ENCODE peak calls at places on chromosomes 7 and 10, in eight cellular contexts. G, E, W, F, B, U, K and C are unnamed samples.

GRCh38 chr10:60236869-60237524 is 152.7 kb downstream of the ANK3 start:
- DNase-seq in K (no peak), F (peak), W (peak), B (no peak), U (peak), G (peak), E (no peak), C (no peak)

GRCh38 chr7:79553811-79554555 is 100.5 kb upstream of the MAGI2 start:
- DNase-seq in E (no peak), G (no peak), F (no peak), K (no peak), B (no peak), W (no peak), U (no peak), C (peak)

GRCh38 chr10:132375795-132376297 is 21.2 kb upstream of the PWWP2B start:
- DNase-seq in U (no peak), F (no peak), W (no peak), E (no peak), B (no peak), K (no peak), G (no peak), C (no peak)

GRCh38 chr10:3926675-3927525 is 141.9 kb upstream of the KLF6 start:
- DNase-seq in F (no peak), W (no peak), E (no peak), K (no peak), B (no peak), G (no peak), U (peak), C (peak)

GRCh38 chr7:92916751-92917369 is 80.5 kb upstream of the CDK6 start:
- DNase-seq in U (no peak), F (no peak), K (peak), G (no peak), B (no peak), E (peak), W (no peak), C (peak)

GRCh38 chr10:6232846-6233724 is 30.4 kb downstream of the PFKFB3 start:
- DNase-seq in U (no peak), W (no peak), B (no peak), G (no peak), E (no peak), F (no peak), K (no peak), C (no peak)

GRCh38 chr7:86814980-86815379 is 171.3 kb downstream of the GRM3 start:
- DNase-seq in E (peak), F (no peak), G (peak), B (no peak), W (no peak), U (no peak), K (peak), C (peak)

GRCh38 chr7:149862156-149862555 is 11.6 kb upstream of the ATP6V0E2 start:
- DNase-seq in G (no peak), K (no peak), F (no peak), E (no peak), B (no peak), U (no peak), W (no peak), C (no peak)

GRCh38 chr10:43686414-43686813 is 37.7 kb upstream of the ZNF32 start:
- DNase-seq in E (no peak), W (no peak), U (no peak), K (peak), G (no peak), F (no peak), B (no peak), C (no peak)

GRCh38 chr10:43237631-43238446 is 29.0 kb downstream of the RASGEF1A start:
- DNase-seq in E (no peak), U (no peak), F (peak), B (no peak), W (no peak), G (no peak), K (no peak), C (no peak)

GRCh38 chr7:88218836-88219605 is 817 bp downstream of the SRI start:
- DNase-seq in U (peak), F (peak), G (peak), W (peak), E (peak), K (peak), B (peak), C (peak)

GRCh38 chr10:27536437-27536836 is 32.3 kb downstream of the RAB18 start:
- DNase-seq in F (no peak), U (no peak), K (no peak), G (no peak), W (no peak), B (no peak), E (no peak), C (no peak)

GRCh38 chr10:44325157-44325556 is 59.7 kb downstream of the CXCL12 start:
- DNase-seq in G (no peak), B (no peak), F (no peak), K (no peak), U (no peak), W (peak), E (no peak), C (no peak)

GRCh38 chr7:11748884-11749283 is 83.1 kb downstream of the THSD7A start:
- DNase-seq in F (no peak), B (no peak), E (no peak), K (peak), U (peak), W (no peak), G (no peak), C (no peak)

GRCh38 chr7:91088156-91088555 is 176.1 kb upstream of the FZD1 start:
- DNase-seq in K (no peak), E (no peak), F (no peak), G (no peak), B (no peak), W (no peak), U (no peak), C (no peak)

GRCh38 chr10:71850745-71851629 is at the start of gene PSAP:
- DNase-seq in F (peak), K (peak), U (peak), W (peak), E (peak), B (peak), G (peak), C (peak)

GRCh38 chr10:96225119-96225518 is 46.2 kb downstream of the BLNK start:
- DNase-seq in W (no peak), K (no peak), G (no peak), B (no peak), F (no peak), E (no peak), U (no peak), C (peak)

GRCh38 chr10:13183625-13184024 is 22.3 kb downstream of the MCM10 start:
- DNase-seq in W (no peak), K (no peak), B (no peak), U (no peak), E (no peak), G (no peak), F (no peak), C (no peak)

GRCh38 chr7:5429253-5429856 is 5.7 kb upstream of the TNRC18 start:
- DNase-seq in W (peak), G (no peak), E (peak), U (peak), F (peak), K (peak), B (no peak), C (no peak)

GRCh38 chr10:121455377-121455776 is 142.9 kb downstream of the FGFR2 start:
- DNase-seq in E (no peak), G (no peak), F (no peak), U (no peak), W (no peak), B (no peak), K (no peak), C (no peak)

GRCh38 chr10:130466271-130466997 is 330.2 kb downstream of the GLRX3 start:
- DNase-seq in F (no peak), U (no peak), B (no peak), W (no peak), G (peak), K (no peak), E (no peak), C (no peak)

GRCh38 chr10:90742189-90742588 is 115.7 kb downstream of the HTR7 start:
- DNase-seq in B (no peak), W (no peak), E (no peak), F (no peak), U (no peak), G (no peak), K (no peak), C (peak)

GRCh38 chr10:122062831-122063674 is 74.1 kb downstream of the TACC2 start:
- DNase-seq in E (peak), F (peak), G (no peak), W (peak), K (peak), B (peak), U (no peak), C (peak)

GRCh38 chr10:3415038-3415736 is 242.6 kb upstream of the PITRM1 start:
- DNase-seq in U (no peak), F (no peak), W (no peak), G (no peak), E (peak), K (no peak), B (no peak), C (no peak)

GRCh38 chr10:83585686-83586085 is 553.6 kb upstream of the GHITM start:
- DNase-seq in W (no peak), B (no peak), U (no peak), K (no peak), E (no peak), F (no peak), G (no peak), C (no peak)

GRCh38 chr7:50591480-50592438 is 26.6 kb upstream of the DDC start:
- DNase-seq in B (no peak), F (no peak), G (no peak), U (no peak), E (peak), K (no peak), W (no peak), C (no peak)

GRCh38 chr10:15715619-15716227 is 4.0 kb downstream of the ITGA8 start:
- DNase-seq in F (no peak), G (no peak), W (no peak), B (no peak), K (peak), U (no peak), E (peak), C (peak)

GRCh38 chr10:20768849-20769248 is 128.3 kb downstream of the NEBL start:
- DNase-seq in W (no peak), U (no peak), B (no peak), G (no peak), E (peak), K (peak), F (no peak), C (peak)

GRCh38 chr10:71312840-71313789 is 5.9 kb upstream of the SLC29A3 start:
- DNase-seq in E (no peak), B (peak), U (no peak), K (no peak), F (peak), G (no peak), W (peak), C (no peak)

GRCh38 chr7:88062238-88062637 is 128.2 kb downstream of the ADAM22 start:
- DNase-seq in K (no peak), U (no peak), E (no peak), G (no peak), W (no peak), F (no peak), B (no peak), C (no peak)

GRCh38 chr7:95676691-95677090 is 80.4 kb upstream of the PDK4 start:
- DNase-seq in K (no peak), B (no peak), G (no peak), F (no peak), E (no peak), U (no peak), W (no peak), C (no peak)

GRCh38 chr7:54841772-54842707 is 83.0 kb upstream of the SEC61G start:
- DNase-seq in U (peak), E (peak), K (peak), F (peak), G (no peak), W (peak), B (no peak), C (peak)

GRCh38 chr7:65750511-65751344 is 122.1 kb upstream of the VKORC1L1 start:
- DNase-seq in K (peak), G (peak), W (peak), E (peak), U (peak), B (peak), F (peak), C (peak)

GRCh38 chr7:70178787-70179186 is 580.5 kb downstream of the AUTS2 start:
- DNase-seq in E (no peak), U (no peak), K (no peak), G (no peak), W (peak), B (no peak), F (peak), C (no peak)

GRCh38 chr10:4780782-4781181 is 45.2 kb upstream of the AKR1E2 start:
- DNase-seq in U (no peak), K (no peak), F (no peak), E (no peak), G (no peak), B (no peak), W (no peak), C (peak)

DNA sequence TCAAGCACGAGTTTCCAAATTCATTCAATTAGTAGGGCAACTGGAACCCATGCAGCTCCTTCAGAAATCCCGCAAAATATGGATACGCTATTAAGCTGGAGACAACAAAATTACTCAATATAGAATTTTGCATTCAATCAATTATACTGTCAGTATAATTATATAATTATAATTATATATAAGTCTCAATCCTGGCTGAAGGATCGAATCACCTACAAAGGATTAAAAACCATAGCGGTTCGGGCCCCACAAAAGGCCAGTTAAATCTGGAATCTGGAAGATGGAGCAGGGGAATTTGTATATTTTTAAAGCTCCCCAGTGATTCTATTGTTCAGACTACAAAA is 55.7 kb downstream of the FHIP2A start:
- DNase-seq in U (no peak), F (no peak), B (no peak), W (no peak), E (no peak), G (no peak), K (no peak), C (no peak)
- TF ChIP-seq CTCF in U (peak), F (no peak), B (no peak), W (no peak), E (no peak), G (no peak), K (no peak), C (no peak)

DNA sequence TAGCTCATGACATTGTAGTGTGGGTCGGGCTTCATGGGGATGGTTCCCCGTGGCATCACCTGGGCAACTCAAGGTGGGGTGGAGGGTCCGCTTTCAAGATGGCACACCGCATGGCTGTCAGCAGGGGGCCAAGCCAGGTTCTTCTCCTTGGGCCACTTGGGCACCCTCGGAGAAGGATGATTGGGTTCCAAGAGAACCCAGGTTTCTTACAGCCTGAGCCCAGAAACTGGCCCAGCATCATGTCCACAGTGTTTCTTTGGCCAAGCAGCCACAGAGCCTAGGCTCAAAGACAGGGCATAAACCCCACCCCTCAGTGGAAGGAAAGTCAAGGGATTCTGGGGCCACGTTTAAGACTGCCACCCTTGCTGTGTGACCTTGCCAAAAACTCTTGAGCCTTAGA is 110.6 kb downstream of the PTPN20 start:
- DNase-seq in K (no peak), F (no peak), W (no peak), B (no peak), E (no peak), G (no peak), U (no peak), C (no peak)
- TF ChIP-seq CTCF in K (peak), F (no peak), W (no peak), B (no peak), E (no peak), G (peak), U (no peak), C (no peak)

DNA sequence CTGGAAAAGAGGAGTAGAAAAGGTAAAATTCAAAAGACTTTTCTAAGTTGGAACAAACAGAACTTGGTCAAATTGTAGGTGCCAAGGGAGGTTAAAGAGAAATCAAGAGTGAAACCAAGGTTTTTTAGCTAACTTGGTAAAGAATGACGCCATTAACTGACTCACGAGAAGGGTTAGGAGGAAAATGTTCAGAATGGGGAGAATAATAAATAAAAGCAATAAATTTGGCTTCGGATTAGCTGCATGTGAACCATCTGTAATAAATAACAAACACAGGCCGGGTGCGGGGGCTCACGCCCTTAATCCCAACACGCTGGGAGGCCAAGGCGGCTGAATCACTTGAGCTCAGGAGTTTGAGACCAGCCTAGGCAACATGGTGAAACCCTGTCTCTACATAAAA is 71.9 kb upstream of the SRRM3 start:
- DNase-seq in F (no peak), W (no peak), K (no peak), B (no peak), G (no peak), E (no peak), U (no peak), C (no peak)
- TF ChIP-seq CTCF in F (no peak), W (no peak), K (no peak), B (no peak), G (no peak), E (no peak), U (no peak), C (no peak)

DNA sequence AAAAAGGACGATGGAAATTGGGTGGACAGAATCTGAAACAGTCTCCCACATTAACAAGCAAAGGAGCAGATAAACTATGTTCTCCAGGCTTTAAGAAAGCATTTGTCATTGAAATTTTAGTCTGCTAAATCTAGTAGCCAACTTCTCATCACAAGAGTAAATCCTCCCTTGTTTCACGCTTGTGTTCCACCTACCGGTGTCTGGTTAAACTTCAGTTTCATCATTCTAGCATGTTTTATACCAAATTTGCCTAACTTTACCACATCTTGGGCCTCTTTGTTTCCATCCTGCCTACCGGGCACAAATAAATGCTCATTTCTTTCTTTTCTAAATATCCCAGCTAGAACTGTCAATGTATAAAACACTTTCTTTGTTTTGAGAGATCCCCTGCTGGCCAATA is 5.8 kb downstream of the LIPA start:
- DNase-seq in G (no peak), U (no peak), K (peak), B (no peak), F (no peak), W (no peak), E (no peak), C (no peak)
- TF ChIP-seq CTCF in G (no peak), U (no peak), K (peak), B (peak), F (no peak), W (no peak), E (no peak), C (no peak)

DNA sequence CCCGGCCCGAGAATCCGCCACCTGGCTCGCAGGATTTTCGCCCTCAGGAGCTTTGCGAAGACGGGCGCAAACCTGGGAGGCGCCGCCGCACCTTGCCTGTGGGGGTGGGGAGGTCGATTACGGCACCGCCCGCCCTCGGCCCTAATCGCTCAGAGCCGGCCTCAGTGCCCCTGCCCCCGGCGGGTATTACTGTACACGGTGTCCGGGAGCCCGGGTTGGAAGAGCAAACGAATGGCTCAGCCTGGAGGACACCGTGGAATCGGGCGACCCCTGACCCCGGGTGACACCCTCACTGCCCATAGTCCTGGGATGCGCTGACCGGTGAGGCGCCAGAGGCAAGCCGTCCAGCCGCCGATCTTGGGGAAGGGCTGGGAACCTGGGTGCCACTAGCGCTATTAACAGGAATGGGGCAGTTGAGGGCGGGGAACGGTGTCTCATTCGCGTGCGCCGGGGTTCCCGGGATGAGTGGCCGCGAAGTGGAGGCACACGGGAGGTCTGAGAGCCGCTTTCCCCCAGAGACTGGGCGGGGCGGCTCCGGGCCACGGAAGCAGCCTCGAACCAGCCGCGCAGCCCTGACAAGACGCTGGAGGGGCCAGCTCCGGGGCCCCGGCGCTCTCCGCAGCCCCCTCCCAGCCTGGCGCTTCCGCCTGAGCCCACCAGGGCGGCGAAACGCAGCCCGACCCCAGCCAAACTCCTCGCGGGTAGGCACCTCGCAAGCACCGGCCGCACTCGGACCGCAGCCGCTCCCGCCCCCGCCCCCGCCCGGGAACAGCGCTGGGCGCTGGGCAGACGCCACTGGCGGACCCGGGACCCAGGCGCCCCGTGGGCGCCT is 167.5 kb downstream of the NRF1 start:
- DNase-seq in W (peak), U (peak), B (no peak), F (no peak), K (no peak), G (peak), E (peak), C (peak)
- TF ChIP-seq CTCF in W (no peak), U (peak), B (no peak), F (no peak), K (peak), G (peak), E (peak), C (no peak)

GRCh38 chr7:3649250-3649649 is 348.2 kb downstream of the SDK1 start:
- DNase-seq in G (no peak), B (no peak), E (no peak), W (no peak), U (no peak), F (no peak), K (no peak), C (peak)
- TF ChIP-seq CTCF in G (no peak), B (no peak), E (peak), W (no peak), U (no peak), F (no peak), K (no peak), C (peak)

GRCh38 chr7:72183835-72184234 is 228.3 kb downstream of the CALN1 start:
- DNase-seq in B (no peak), U (no peak), F (no peak), W (no peak), G (no peak), K (peak), E (peak), C (no peak)
- TF ChIP-seq CTCF in B (no peak), U (peak), F (peak), W (no peak), G (no peak), K (peak), E (peak), C (peak)